ENCODE peak calls at places on chromosome 20, in seven cellular contexts. D is H1, Y is WTC11, M is HEK293T, A is HepG2, J is GM12878, G is HCT116. C is an unnamed sample.

GRCh38 chr20:4006640-4007039 is 8.7 kb downstream of the RNF24 start:
- DNase-seq in A (no peak), G (no peak), Y (no peak), D (no peak), J (no peak), M (peak; percentile 9), C (no peak)

GRCh38 chr20:49104365-49104648 is 58.2 kb downstream of the CSE1L start:
- DNase-seq in J (no peak), Y (peak; percentile 30), M (no peak), G (no peak), D (no peak), A (no peak), C (no peak)

GRCh38 chr20:32484221-32485125 is 100.7 kb downstream of the NOL4L start:
- DNase-seq in J (no peak), M (peak; percentile 25), G (no peak), A (no peak), D (peak; percentile 68), Y (peak; percentile 57), C (no peak)

GRCh38 chr20:34538671-34539123 is 19.8 kb upstream of the MAP1LC3A start:
- DNase-seq in M (peak; percentile 67), D (peak; percentile 82), A (peak; percentile 61), J (no peak), Y (peak; percentile 72), G (no peak), C (peak; percentile 80)

GRCh38 chr20:21235346-21235712 is 67.8 kb upstream of the XRN2 start:
- DNase-seq in G (no peak), A (no peak), M (no peak), Y (no peak), D (no peak), J (no peak), C (no peak)

GRCh38 chr20:63295018-63295417 is 2.0 kb downstream of the COL20A1 start:
- DNase-seq in J (no peak), Y (no peak), M (no peak), G (no peak), A (no peak), D (no peak), C (no peak)

GRCh38 chr20:401682-402495 is 6.2 kb upstream of the RBCK1 start:
- DNase-seq in Y (no peak), D (no peak), G (peak; percentile 94), M (no peak), A (peak; percentile 100), J (no peak), C (no peak)

GRCh38 chr20:5674176-5674660 is 76.0 kb upstream of the SHLD1 start:
- DNase-seq in A (peak; percentile 82), D (no peak), Y (no peak), J (peak; percentile 94), G (peak; percentile 12), M (no peak), C (no peak)

GRCh38 chr20:63735859-63736718 is at the start of gene LIME1:
- DNase-seq in Y (no peak), A (no peak), G (no peak), J (no peak), D (peak; percentile 45), M (no peak), C (peak; percentile 8)

GRCh38 chr20:43438578-43439316 is 18.9 kb upstream of the SRSF6 start:
- DNase-seq in J (peak; percentile 53), D (no peak), A (no peak), M (no peak), G (no peak), Y (no peak), C (no peak)

GRCh38 chr20:45630366-45630765 is 718 bp downstream of the WFDC9 start:
- DNase-seq in Y (no peak), A (no peak), M (no peak), J (no peak), D (no peak), G (no peak), C (no peak)

GRCh38 chr20:18738055-18738454 is 75.5 kb upstream of the SCP2D1 start:
- DNase-seq in J (no peak), A (no peak), M (no peak), D (no peak), Y (no peak), G (no peak), C (peak; percentile 51)

GRCh38 chr20:31713312-31714049 is 9.2 kb downstream of the BCL2L1 start:
- DNase-seq in D (no peak), A (peak; percentile 81), G (peak; percentile 69), J (no peak), Y (no peak), M (no peak), C (no peak)

GRCh38 chr20:25050082-25050481 is 7.9 kb downstream of the ACSS1 start:
- DNase-seq in J (no peak), D (no peak), A (no peak), M (no peak), G (no peak), Y (no peak), C (no peak)

GRCh38 chr20:57022306-57022705 is 244.1 kb downstream of the BMP7 start:
- DNase-seq in Y (peak; percentile 74), G (peak; percentile 4), D (peak; percentile 65), M (no peak), A (no peak), J (no peak), C (peak; percentile 34)

GRCh38 chr20:41098703-41099250 is 38.6 kb upstream of the PLCG1 start:
- DNase-seq in A (no peak), D (no peak), M (no peak), G (no peak), J (no peak), Y (no peak), C (no peak)

GRCh38 chr20:30912006-30912660 is 345.3 kb upstream of the DEFB115 start:
- DNase-seq in Y (peak; percentile 67), G (no peak), A (no peak), D (peak; percentile 71), J (no peak), M (no peak), C (no peak)

GRCh38 chr20:61252601-61253263 is 671 bp downstream of the CDH4 start:
- DNase-seq in D (peak; percentile 59), Y (no peak), M (peak; percentile 25), J (no peak), G (no peak), A (no peak), C (no peak)

GRCh38 chr20:48686238-48687096 is 141.3 kb downstream of the PREX1 start:
- DNase-seq in Y (no peak), G (no peak), A (no peak), D (no peak), J (no peak), M (no peak), C (no peak)

GRCh38 chr20:1299522-1299921 is 29.4 kb downstream of the SDCBP2 start:
- DNase-seq in Y (peak; percentile 79), A (no peak), J (no peak), D (no peak), M (peak; percentile 46), G (peak; percentile 37), C (peak; percentile 30)

GRCh38 chr20:56171087-56172012 is 77.2 kb upstream of the MC3R start:
- DNase-seq in D (no peak), A (peak; percentile 41), M (no peak), J (no peak), Y (no peak), G (no peak), C (no peak)

GRCh38 chr20:63530788-63531160 is 6.4 kb downstream of the PTK6 start:
- DNase-seq in Y (no peak), D (no peak), G (no peak), A (no peak), M (no peak), J (no peak), C (peak; percentile 45)

GRCh38 chr20:37245671-37246237 is 15.9 kb downstream of the GHRH start:
- DNase-seq in A (no peak), M (no peak), G (no peak), D (peak; percentile 63), Y (peak; percentile 33), J (no peak), C (no peak)

GRCh38 chr20:40962733-40963504 is 65.7 kb upstream of the TOP1 start:
- DNase-seq in D (peak; percentile 91), G (peak; percentile 51), M (peak; percentile 81), J (no peak), Y (peak; percentile 81), A (peak; percentile 72), C (peak; percentile 80)

GRCh38 chr20:63635431-63636141 is 8.7 kb upstream of the GMEB2 start:
- DNase-seq in M (no peak), Y (no peak), A (no peak), D (no peak), J (peak; percentile 68), G (no peak), C (no peak)

GRCh38 chr20:20710847-20711315 is 1.6 kb downstream of the RALGAPA2 start:
- DNase-seq in Y (no peak), G (no peak), M (no peak), J (no peak), A (peak; percentile 90), D (no peak), C (no peak)

GRCh38 chr20:36065427-36065998 is 89.0 kb upstream of the EPB41L1 start:
- DNase-seq in G (no peak), D (no peak), A (no peak), M (no peak), J (no peak), Y (no peak), C (no peak)
- TF ChIP-seq SP1 in G (no peak), D (no peak), A (no peak), M (no peak), J (no peak), Y (no peak), C (no peak)

GRCh38 chr20:38703526-38703925 is 20.8 kb upstream of the SLC32A1 start:
- DNase-seq in M (no peak), Y (no peak), G (no peak), D (no peak), J (no peak), A (no peak), C (no peak)

GRCh38 chr20:38704136-38704535 is 20.1 kb upstream of the SLC32A1 start:
- DNase-seq in M (no peak), J (no peak), A (no peak), Y (no peak), G (no peak), D (no peak), C (no peak)

GRCh38 chr20:38700926-38701325 is 23.4 kb upstream of the SLC32A1 start:
- DNase-seq in Y (no peak), M (no peak), A (no peak), D (no peak), J (no peak), G (no peak), C (no peak)

DNA sequence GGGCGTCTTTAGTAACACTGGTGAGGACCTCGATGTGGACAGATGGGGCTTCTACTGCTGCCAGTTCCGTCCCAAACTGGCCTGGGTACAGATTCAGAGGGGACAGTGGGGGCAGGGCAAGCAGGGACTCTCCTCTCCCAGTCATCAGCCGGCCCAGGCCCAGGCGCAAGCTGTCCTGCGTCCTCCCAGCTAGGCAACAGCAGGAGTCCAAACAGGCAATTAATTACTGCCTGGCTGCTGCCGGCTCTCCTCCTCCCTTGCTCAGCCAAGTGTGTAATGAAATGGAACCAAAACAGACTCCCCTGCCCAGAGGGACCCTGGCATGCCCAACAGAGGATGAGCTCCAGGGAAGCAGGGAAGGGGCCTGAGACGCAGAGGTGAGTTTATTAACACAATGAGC is 17.8 kb upstream of the SLC32A1 start:
- DNase-seq in A (no peak), Y (peak; percentile 30), M (no peak), D (no peak), G (no peak), J (no peak), C (no peak)
- TF ChIP-seq SP1 in A (no peak), Y (no peak), M (no peak), D (no peak), G (no peak), J (no peak), C (no peak)

GRCh38 chr20:8492182-8492581 is 360.1 kb downstream of the PLCB1 start:
- DNase-seq in A (no peak), G (no peak), M (no peak), D (no peak), Y (no peak), J (no peak), C (no peak)
- TF ChIP-seq SP1 in A (no peak), G (no peak), M (no peak), D (no peak), Y (no peak), J (no peak), C (no peak)

GRCh38 chr20:50373674-50374286 is 136.4 kb upstream of the PTPN1 start:
- DNase-seq in Y (no peak), G (no peak), D (no peak), M (no peak), J (no peak), A (no peak), C (no peak)
- TF ChIP-seq SP1 in Y (no peak), G (no peak), D (no peak), M (no peak), J (no peak), A (no peak), C (no peak)

C was measured in K562.